ENCODE peak calls at places on chromosome 9, in four cellular contexts. M is neural progenitor cell, T is NCI-H774, R is GM19239. V is an unnamed sample.

GRCh38 chr9:113609562-113610318 is 146.2 kb downstream of the RGS3 start:
- DNase-seq in T (no peak), R (no peak), M (peak; percentile 58), V (no peak)

GRCh38 chr9:86341007-86341491 is 13.2 kb downstream of the TUT7 start:
- DNase-seq in T (no peak), M (no peak), R (no peak), V (no peak)

GRCh38 chr9:134571946-134572914 is 69.4 kb upstream of the COL5A1 start:
- DNase-seq in M (no peak), R (no peak), T (no peak), V (no peak)

GRCh38 chr9:114777841-114778240 is 28.0 kb downstream of the TNFSF15 start:
- DNase-seq in R (no peak), M (no peak), T (no peak), V (no peak)

GRCh38 chr9:70411930-70412677 is 2.4 kb downstream of the KLF9 start:
- DNase-seq in T (peak; percentile 53), R (peak; percentile 64), M (no peak), V (no peak)

GRCh38 chr9:126614088-126614454 is 343 bp downstream of the LMX1B start:
- DNase-seq in R (peak; percentile 9), M (peak; percentile 81), T (peak; percentile 52), V (no peak)

GRCh38 chr9:135040892-135041291 is 46.6 kb upstream of the OLFM1 start:
- DNase-seq in R (no peak), M (no peak), T (no peak), V (no peak)

GRCh38 chr9:110526426-110526825 is 53.1 kb downstream of the SVEP1 start:
- DNase-seq in T (no peak), M (no peak), R (no peak), V (no peak)

GRCh38 chr9:91659529-91660294 is 236.1 kb upstream of the NFIL3 start:
- DNase-seq in R (no peak), M (peak; percentile 53), T (peak; percentile 32), V (no peak)

V was measured in BJ.